ENCODE peak calls at places on chromosomes 7 and 10, in five cellular contexts. One of them, this sample, is unnamed.
A peak's percentile ranks its signal among the peaks of the same experiment; 100 is the strongest.

GRCh38 chr10:127370601-127371000 is 174.2 kb upstream of the INSYN2A start:
- DNase-seq in sigmoid colon: no peak
- DNase-seq in upper lobe of left lung: no peak
- DNase-seq in SK-N-SH: no peak
- DNase-seq in stomach: no peak
- DNase-seq in this sample: no peak

GRCh38 chr10:102003541-102003940 is 52.4 kb downstream of the ARMH3 start:
- DNase-seq in sigmoid colon: no peak
- DNase-seq in SK-N-SH: no peak
- DNase-seq in stomach: no peak
- DNase-seq in upper lobe of left lung: no peak
- DNase-seq in this sample: no peak

GRCh38 chr10:132850246-132850645 is 64.3 kb upstream of the NKX6-2 start:
- DNase-seq in SK-N-SH: no peak
- DNase-seq in upper lobe of left lung: peak; percentile 8
- DNase-seq in sigmoid colon: no peak
- DNase-seq in stomach: peak; percentile 24
- DNase-seq in this sample: no peak

GRCh38 chr7:5692112-5692844 is 89.2 kb downstream of the RNF216 start:
- DNase-seq in SK-N-SH: peak; percentile 54
- DNase-seq in sigmoid colon: peak; percentile 96
- DNase-seq in stomach: peak; percentile 37
- DNase-seq in upper lobe of left lung: peak; percentile 38
- DNase-seq in this sample: peak; percentile 50

GRCh38 chr7:6154542-6155404 is 117.7 kb downstream of the CYTH3 start:
- DNase-seq in sigmoid colon: peak; percentile 44
- DNase-seq in stomach: no peak
- DNase-seq in SK-N-SH: peak; percentile 41
- DNase-seq in upper lobe of left lung: no peak
- DNase-seq in this sample: no peak

GRCh38 chr7:104967595-104967994 is 46.4 kb upstream of the KMT2E start:
- DNase-seq in stomach: no peak
- DNase-seq in SK-N-SH: no peak
- DNase-seq in sigmoid colon: no peak
- DNase-seq in upper lobe of left lung: no peak
- DNase-seq in this sample: no peak

GRCh38 chr7:27515933-27516332 is 146.8 kb downstream of the HIBADH start:
- DNase-seq in sigmoid colon: no peak
- DNase-seq in stomach: no peak
- DNase-seq in SK-N-SH: no peak
- DNase-seq in upper lobe of left lung: no peak
- DNase-seq in this sample: no peak

GRCh38 chr10:33215154-33215553 is 119.3 kb downstream of the NRP1 start:
- DNase-seq in sigmoid colon: no peak
- DNase-seq in stomach: no peak
- DNase-seq in upper lobe of left lung: no peak
- DNase-seq in SK-N-SH: no peak
- DNase-seq in this sample: no peak

GRCh38 chr10:60312818-60313588 is 76.7 kb downstream of the ANK3 start:
- DNase-seq in stomach: no peak
- DNase-seq in SK-N-SH: no peak
- DNase-seq in upper lobe of left lung: no peak
- DNase-seq in sigmoid colon: no peak
- DNase-seq in this sample: no peak

GRCh38 chr7:10507032-10507431 is 466.6 kb upstream of the PHF14 start:
- DNase-seq in SK-N-SH: no peak
- DNase-seq in sigmoid colon: no peak
- DNase-seq in upper lobe of left lung: no peak
- DNase-seq in stomach: no peak
- DNase-seq in this sample: no peak

GRCh38 chr7:21454182-21454581 is 26.3 kb downstream of the SP4 start:
- DNase-seq in SK-N-SH: no peak
- DNase-seq in upper lobe of left lung: no peak
- DNase-seq in stomach: no peak
- DNase-seq in sigmoid colon: no peak
- DNase-seq in this sample: no peak

GRCh38 chr7:1603346-1604211 is 33.7 kb upstream of the PSMG3 start:
- DNase-seq in upper lobe of left lung: no peak
- DNase-seq in SK-N-SH: peak; percentile 36
- DNase-seq in sigmoid colon: no peak
- DNase-seq in stomach: no peak
- DNase-seq in this sample: no peak

GRCh38 chr10:17368708-17369272 is 85.6 kb downstream of the ST8SIA6 start:
- DNase-seq in SK-N-SH: no peak
- DNase-seq in upper lobe of left lung: no peak
- DNase-seq in sigmoid colon: no peak
- DNase-seq in stomach: no peak
- DNase-seq in this sample: no peak

GRCh38 chr7:21719846-21720245 is 177.0 kb downstream of the DNAH11 start:
- DNase-seq in sigmoid colon: no peak
- DNase-seq in SK-N-SH: no peak
- DNase-seq in stomach: no peak
- DNase-seq in upper lobe of left lung: no peak
- DNase-seq in this sample: no peak

GRCh38 chr7:50921114-50921513 is 138.4 kb upstream of the GRB10 start:
- DNase-seq in stomach: no peak
- DNase-seq in sigmoid colon: no peak
- DNase-seq in SK-N-SH: no peak
- DNase-seq in upper lobe of left lung: no peak
- DNase-seq in this sample: no peak

GRCh38 chr10:3749597-3750351 is 35.2 kb downstream of the KLF6 start:
- DNase-seq in sigmoid colon: peak; percentile 88
- DNase-seq in stomach: no peak
- DNase-seq in upper lobe of left lung: no peak
- DNase-seq in SK-N-SH: no peak
- DNase-seq in this sample: no peak

GRCh38 chr7:85025312-85025756 is 161.5 kb downstream of the SEMA3D start:
- DNase-seq in stomach: peak; percentile 86
- DNase-seq in upper lobe of left lung: no peak
- DNase-seq in SK-N-SH: no peak
- DNase-seq in sigmoid colon: peak; percentile 53
- DNase-seq in this sample: peak; percentile 33

GRCh38 chr7:130490287-130490686 is 1.6 kb upstream of the MEST start:
- DNase-seq in sigmoid colon: no peak
- DNase-seq in SK-N-SH: no peak
- DNase-seq in upper lobe of left lung: no peak
- DNase-seq in stomach: no peak
- DNase-seq in this sample: no peak

GRCh38 chr10:78960316-78960800 is 108.4 kb upstream of the ZMIZ1 start:
- DNase-seq in stomach: peak; percentile 41
- DNase-seq in SK-N-SH: no peak
- DNase-seq in upper lobe of left lung: peak; percentile 65
- DNase-seq in sigmoid colon: peak; percentile 96
- DNase-seq in this sample: peak; percentile 66

GRCh38 chr10:73768881-73769280 is 13.0 kb upstream of the CHCHD1 start:
- DNase-seq in stomach: no peak
- DNase-seq in upper lobe of left lung: no peak
- DNase-seq in SK-N-SH: no peak
- DNase-seq in sigmoid colon: peak; percentile 50
- DNase-seq in this sample: peak; percentile 36

GRCh38 chr7:133429371-133429770 is 176.5 kb downstream of the EXOC4 start:
- DNase-seq in upper lobe of left lung: no peak
- DNase-seq in SK-N-SH: no peak
- DNase-seq in stomach: no peak
- DNase-seq in sigmoid colon: no peak
- DNase-seq in this sample: no peak

GRCh38 chr10:47079177-47079580 is 168.0 kb downstream of the PTPN20 start:
- DNase-seq in stomach: no peak
- DNase-seq in sigmoid colon: no peak
- DNase-seq in upper lobe of left lung: no peak
- DNase-seq in SK-N-SH: no peak
- DNase-seq in this sample: no peak

GRCh38 chr10:101545898-101546297 is 42.2 kb downstream of the POLL start:
- DNase-seq in SK-N-SH: peak; percentile 32
- DNase-seq in upper lobe of left lung: no peak
- DNase-seq in sigmoid colon: no peak
- DNase-seq in stomach: no peak
- DNase-seq in this sample: no peak

GRCh38 chr7:33221374-33221773 is 92.0 kb downstream of the BBS9 start:
- DNase-seq in upper lobe of left lung: no peak
- DNase-seq in SK-N-SH: no peak
- DNase-seq in sigmoid colon: no peak
- DNase-seq in stomach: no peak
- DNase-seq in this sample: no peak

GRCh38 chr7:128260069-128260468 is 19.0 kb downstream of the LEP start:
- DNase-seq in stomach: no peak
- DNase-seq in upper lobe of left lung: no peak
- DNase-seq in SK-N-SH: no peak
- DNase-seq in sigmoid colon: no peak
- DNase-seq in this sample: no peak

GRCh38 chr10:128456271-128456670 is 330.0 kb upstream of the MKI67 start:
- DNase-seq in SK-N-SH: no peak
- DNase-seq in sigmoid colon: peak; percentile 32
- DNase-seq in stomach: no peak
- DNase-seq in upper lobe of left lung: no peak
- DNase-seq in this sample: no peak

GRCh38 chr7:130440527-130441365 is at the start of gene CEP41:
- DNase-seq in upper lobe of left lung: peak; percentile 97
- DNase-seq in stomach: peak; percentile 96
- DNase-seq in SK-N-SH: peak; percentile 99
- DNase-seq in sigmoid colon: peak; percentile 98
- DNase-seq in this sample: peak; percentile 96

GRCh38 chr7:155173905-155174304 is 103.8 kb downstream of the HTR5A start:
- DNase-seq in sigmoid colon: no peak
- DNase-seq in stomach: no peak
- DNase-seq in SK-N-SH: no peak
- DNase-seq in upper lobe of left lung: no peak
- DNase-seq in this sample: no peak

GRCh38 chr10:119538632-119539358 is 3.7 kb downstream of the RGS10 start:
- DNase-seq in upper lobe of left lung: no peak
- DNase-seq in SK-N-SH: no peak
- DNase-seq in sigmoid colon: peak; percentile 62
- DNase-seq in stomach: no peak
- DNase-seq in this sample: no peak
- TF ChIP-seq EP300 in upper lobe of left lung: no peak
- TF ChIP-seq EP300 in SK-N-SH: no peak
- TF ChIP-seq EP300 in sigmoid colon: no peak
- TF ChIP-seq EP300 in stomach: no peak
- TF ChIP-seq EP300 in this sample: no peak

GRCh38 chr7:22849662-22850061 is 27.0 kb upstream of the TOMM7 start:
- DNase-seq in sigmoid colon: no peak
- DNase-seq in stomach: no peak
- DNase-seq in upper lobe of left lung: no peak
- DNase-seq in SK-N-SH: no peak
- DNase-seq in this sample: no peak

GRCh38 chr7:22849158-22849557 is 26.5 kb upstream of the TOMM7 start:
- DNase-seq in upper lobe of left lung: no peak
- DNase-seq in SK-N-SH: no peak
- DNase-seq in sigmoid colon: no peak
- DNase-seq in stomach: no peak
- DNase-seq in this sample: no peak

GRCh38 chr7:22845221-22845844 is 22.7 kb upstream of the TOMM7 start:
- DNase-seq in sigmoid colon: no peak
- DNase-seq in upper lobe of left lung: no peak
- DNase-seq in SK-N-SH: no peak
- DNase-seq in stomach: no peak
- DNase-seq in this sample: no peak

GRCh38 chr7:22843681-22844309 is 21.1 kb upstream of the TOMM7 start:
- DNase-seq in sigmoid colon: no peak
- DNase-seq in stomach: no peak
- DNase-seq in SK-N-SH: no peak
- DNase-seq in upper lobe of left lung: no peak
- DNase-seq in this sample: no peak

GRCh38 chr7:22846961-22847360 is 24.3 kb upstream of the TOMM7 start:
- DNase-seq in upper lobe of left lung: no peak
- DNase-seq in sigmoid colon: no peak
- DNase-seq in SK-N-SH: no peak
- DNase-seq in stomach: no peak
- DNase-seq in this sample: no peak
- TF ChIP-seq CTCF in upper lobe of left lung: no peak
- TF ChIP-seq CTCF in sigmoid colon: no peak
- TF ChIP-seq CTCF in SK-N-SH: no peak
- TF ChIP-seq CTCF in stomach: no peak
- TF ChIP-seq CTCF in this sample: no peak

GRCh38 chr7:148021507-148022045 is 569.0 kb upstream of the C7orf33 start:
- DNase-seq in sigmoid colon: no peak
- DNase-seq in stomach: no peak
- DNase-seq in upper lobe of left lung: no peak
- DNase-seq in SK-N-SH: no peak
- DNase-seq in this sample: no peak
- H3K4me1 ChIP-seq in sigmoid colon: no peaks in the 10 kb centered on the region
- H3K4me1 ChIP-seq in stomach: no peaks in the 10 kb centered on the region
- H3K4me1 ChIP-seq in upper lobe of left lung: no peaks in the 10 kb centered on the region
- H3K4me1 ChIP-seq in SK-N-SH: no peaks in the 10 kb centered on the region
- H3K4me1 ChIP-seq in this sample: no peaks in the 10 kb centered on the region

GRCh38 chr7:141567465-141567864 is 16.3 kb downstream of the AGK start:
- DNase-seq in SK-N-SH: no peak
- DNase-seq in upper lobe of left lung: no peak
- DNase-seq in stomach: no peak
- DNase-seq in sigmoid colon: no peak
- DNase-seq in this sample: no peak
- TF ChIP-seq EP300 in SK-N-SH: no peak
- TF ChIP-seq EP300 in upper lobe of left lung: no peak
- TF ChIP-seq EP300 in stomach: no peak
- TF ChIP-seq EP300 in sigmoid colon: no peak
- TF ChIP-seq EP300 in this sample: no peak

GRCh38 chr7:135179321-135179925 is 8.9 kb upstream of the CYREN start:
- DNase-seq in SK-N-SH: no peak
- DNase-seq in upper lobe of left lung: no peak
- DNase-seq in stomach: peak; percentile 80
- DNase-seq in sigmoid colon: no peak
- DNase-seq in this sample: no peak

GRCh38 chr7:135175931-135176330 is 5.4 kb upstream of the CYREN start:
- DNase-seq in SK-N-SH: no peak
- DNase-seq in upper lobe of left lung: no peak
- DNase-seq in stomach: no peak
- DNase-seq in sigmoid colon: no peak
- DNase-seq in this sample: no peak

GRCh38 chr7:135174941-135175340 is 4.4 kb upstream of the CYREN start:
- DNase-seq in SK-N-SH: no peak
- DNase-seq in upper lobe of left lung: no peak
- DNase-seq in sigmoid colon: no peak
- DNase-seq in stomach: no peak
- DNase-seq in this sample: no peak

GRCh38 chr7:135178364-135178763 is 7.9 kb upstream of the CYREN start:
- DNase-seq in SK-N-SH: no peak
- DNase-seq in sigmoid colon: no peak
- DNase-seq in stomach: peak; percentile 74
- DNase-seq in upper lobe of left lung: no peak
- DNase-seq in this sample: no peak

GRCh38 chr7:135177021-135177696 is 6.7 kb upstream of the CYREN start:
- DNase-seq in stomach: no peak
- DNase-seq in upper lobe of left lung: no peak
- DNase-seq in sigmoid colon: no peak
- DNase-seq in SK-N-SH: no peak
- DNase-seq in this sample: no peak
- TF ChIP-seq CTCF in stomach: no peak
- TF ChIP-seq CTCF in upper lobe of left lung: no peak
- TF ChIP-seq CTCF in sigmoid colon: no peak
- TF ChIP-seq CTCF in SK-N-SH: no peak
- TF ChIP-seq CTCF in this sample: no peak

DNA sequence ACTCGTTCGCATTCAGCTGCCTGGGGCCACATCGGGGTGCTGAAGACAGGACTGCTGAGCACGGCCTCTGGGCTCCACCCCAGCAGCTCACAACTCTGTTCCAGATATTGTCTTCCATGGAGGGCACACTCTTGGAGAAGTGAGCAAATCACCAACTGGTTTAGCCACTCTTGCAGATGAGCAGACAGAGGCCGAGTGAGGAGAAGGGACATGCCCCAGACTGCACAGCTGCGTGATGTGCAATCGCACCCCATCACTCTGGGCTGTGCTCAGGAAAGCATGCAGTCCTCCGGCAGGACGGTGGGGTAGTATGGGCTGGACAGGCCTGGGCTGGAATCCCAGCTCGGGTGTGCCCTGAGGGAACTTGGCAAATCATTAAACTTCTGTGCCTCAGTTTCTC is 111.6 kb downstream of the FAM53B start:
- DNase-seq in stomach: no peak
- DNase-seq in sigmoid colon: no peak
- DNase-seq in SK-N-SH: no peak
- DNase-seq in upper lobe of left lung: no peak
- DNase-seq in this sample: no peak
- H3K4me1 ChIP-seq in stomach: peaks cover 66% of the 10 kb centered on the region
- H3K4me1 ChIP-seq in sigmoid colon: peaks cover 39% of the 10 kb centered on the region
- H3K4me1 ChIP-seq in SK-N-SH: no peaks in the 10 kb centered on the region
- H3K4me1 ChIP-seq in upper lobe of left lung: peaks cover 66% of the 10 kb centered on the region
- H3K4me1 ChIP-seq in this sample: peaks cover 24% of the 10 kb centered on the region